ENCODE peak calls at places on chromosomes 7 and 10, in four cellular contexts. R, N, Q and E are unnamed samples.

GRCh38 chr10:52283174-52283573 is 30.9 kb upstream of the DKK1 start:
- DNase-seq in R (peak), Q (no peak), N (no peak), E (no peak)

GRCh38 chr7:41206267-41206666 is 496.6 kb downstream of the INHBA start:
- DNase-seq in R (no peak), Q (peak), N (no peak), E (no peak)

GRCh38 chr10:103859161-103860141 is 4.1 kb upstream of the SH3PXD2A start:
- DNase-seq in Q (peak), R (peak), N (peak), E (no peak)

GRCh38 chr10:12351447-12351846 is 2.1 kb downstream of the CAMK1D start:
- DNase-seq in N (no peak), Q (peak), R (no peak), E (peak)

GRCh38 chr10:11147723-11148122 is 130.1 kb downstream of the CELF2 start:
- DNase-seq in Q (no peak), N (no peak), R (no peak), E (no peak)

GRCh38 chr10:51699475-51700227 is at the start of gene CSTF2T:
- DNase-seq in Q (peak), R (peak), N (peak), E (peak)

GRCh38 chr7:30815016-30815854 is 44.0 kb downstream of the MINDY4 start:
- DNase-seq in Q (no peak), N (no peak), R (no peak), E (no peak)

GRCh38 chr7:51139796-51140195 is 176.8 kb downstream of the COBL start:
- DNase-seq in Q (no peak), N (no peak), R (peak), E (no peak)

GRCh38 chr7:129908181-129908580 is 44.6 kb downstream of the UBE2H start:
- DNase-seq in Q (no peak), N (no peak), R (no peak), E (no peak)

GRCh38 chr7:610531-611280 is 91.1 kb upstream of the PDGFA start:
- DNase-seq in Q (no peak), R (no peak), N (no peak), E (no peak)

DNA sequence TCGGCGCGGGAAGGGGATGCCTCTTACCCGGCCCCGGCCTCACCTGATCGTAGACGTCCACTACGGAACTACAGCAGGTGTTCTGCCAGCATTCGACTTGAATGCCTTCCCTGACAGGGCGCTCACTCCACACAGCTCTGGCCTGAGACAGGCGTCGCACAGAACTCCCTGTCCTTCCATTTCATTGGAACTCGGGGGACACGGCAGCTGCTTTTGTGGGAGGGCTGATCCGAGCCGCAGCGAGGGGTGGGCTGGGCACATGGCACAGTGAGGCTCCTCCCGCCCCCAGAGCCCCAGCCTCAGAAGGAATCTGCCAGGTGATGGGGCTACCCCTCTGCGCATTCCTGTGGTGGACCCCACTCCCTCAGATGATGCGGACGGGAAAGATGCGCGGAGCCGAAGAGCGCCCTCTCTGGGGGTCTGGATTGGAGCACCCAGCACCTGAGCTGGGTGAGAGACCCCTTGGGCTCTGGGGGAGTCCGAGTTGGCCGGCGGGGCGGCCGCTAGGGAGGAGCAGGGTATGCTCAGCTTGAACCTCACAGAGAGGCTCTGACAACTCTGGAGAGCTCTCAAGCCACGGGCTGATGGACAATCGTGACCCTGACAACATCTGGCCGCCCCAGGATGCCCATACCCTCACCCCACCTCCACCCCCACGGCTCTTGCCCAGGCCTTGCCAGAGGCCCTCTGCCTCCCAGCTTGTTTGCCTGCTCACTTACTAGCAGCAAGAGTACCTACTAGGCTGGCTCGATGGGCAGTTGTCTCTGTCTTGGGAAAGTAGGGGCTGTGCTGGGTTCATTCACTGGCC is 36.6 kb downstream of the RASGEF1A start:
- DNase-seq in R (no peak), N (peak), Q (no peak), E (peak)
- H3K4me3 ChIP-seq in R (no peak), N (no peak), Q (no peak), E (peak)

GRCh38 chr7:32059289-32060045 is 10.7 kb downstream of the PDE1C start:
- DNase-seq in R (no peak), N (no peak), Q (no peak), E (no peak)
- H3K4me3 ChIP-seq in R (no peak), N (peak), Q (no peak), E (peak)

GRCh38 chr7:65731562-65732035 is 141.3 kb upstream of the VKORC1L1 start:
- DNase-seq in Q (no peak), R (peak), N (no peak), E (no peak)
- H3K4me3 ChIP-seq in Q (no peak), R (peak), N (peak), E (peak)

GRCh38 chr7:44626620-44627019 is 20.2 kb downstream of the OGDH start:
- DNase-seq in Q (no peak), R (no peak), N (no peak), E (no peak)

GRCh38 chr7:44631458-44632115 is 25.2 kb downstream of the OGDH start:
- DNase-seq in Q (no peak), R (no peak), N (no peak), E (no peak)

GRCh38 chr7:44632196-44632595 is 25.8 kb downstream of the OGDH start:
- DNase-seq in Q (no peak), N (no peak), R (no peak), E (no peak)

GRCh38 chr7:44630791-44631457 is 24.5 kb downstream of the OGDH start:
- DNase-seq in Q (no peak), R (no peak), N (no peak), E (no peak)

DNA sequence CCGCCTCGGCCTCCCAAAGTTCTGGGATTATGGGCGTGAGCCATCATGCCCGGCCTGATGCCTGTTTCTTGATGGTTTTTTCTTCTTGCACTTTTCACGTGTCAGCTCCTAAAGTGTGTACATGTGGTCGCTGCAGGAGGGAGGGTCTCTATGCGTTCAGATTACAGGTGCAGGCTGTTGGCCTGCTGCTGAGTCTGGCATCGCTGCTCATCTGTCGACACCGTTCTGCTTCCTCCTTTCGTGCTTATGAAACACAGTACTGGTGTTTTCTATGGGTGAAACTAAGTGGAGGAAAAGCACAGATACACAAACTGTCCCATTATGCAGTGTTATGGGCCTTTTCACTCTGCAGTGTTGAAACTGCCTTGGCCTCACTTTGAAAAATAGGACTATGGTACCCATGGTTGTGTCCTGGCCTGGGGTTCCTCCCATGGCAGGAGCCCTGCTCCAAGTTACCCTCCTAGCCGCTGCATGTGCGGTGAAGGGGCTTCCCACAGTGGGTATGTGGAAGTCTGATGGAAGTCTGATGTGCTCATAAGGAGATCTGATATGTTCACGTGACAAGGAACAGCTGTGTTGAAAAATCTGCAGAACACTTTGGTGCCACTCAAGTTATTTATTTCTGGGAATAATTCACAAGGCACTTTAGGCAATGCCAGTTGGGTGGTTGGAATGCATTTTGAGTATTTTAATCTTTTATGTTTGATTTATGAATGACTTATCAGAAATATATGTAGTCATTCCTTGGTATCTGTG is 23.6 kb downstream of the OGDH start:
- DNase-seq in R (no peak), Q (peak), N (no peak), E (no peak)
- H3K4me3 ChIP-seq in R (no peak), Q (no peak), N (no peak), E (no peak)

DNA sequence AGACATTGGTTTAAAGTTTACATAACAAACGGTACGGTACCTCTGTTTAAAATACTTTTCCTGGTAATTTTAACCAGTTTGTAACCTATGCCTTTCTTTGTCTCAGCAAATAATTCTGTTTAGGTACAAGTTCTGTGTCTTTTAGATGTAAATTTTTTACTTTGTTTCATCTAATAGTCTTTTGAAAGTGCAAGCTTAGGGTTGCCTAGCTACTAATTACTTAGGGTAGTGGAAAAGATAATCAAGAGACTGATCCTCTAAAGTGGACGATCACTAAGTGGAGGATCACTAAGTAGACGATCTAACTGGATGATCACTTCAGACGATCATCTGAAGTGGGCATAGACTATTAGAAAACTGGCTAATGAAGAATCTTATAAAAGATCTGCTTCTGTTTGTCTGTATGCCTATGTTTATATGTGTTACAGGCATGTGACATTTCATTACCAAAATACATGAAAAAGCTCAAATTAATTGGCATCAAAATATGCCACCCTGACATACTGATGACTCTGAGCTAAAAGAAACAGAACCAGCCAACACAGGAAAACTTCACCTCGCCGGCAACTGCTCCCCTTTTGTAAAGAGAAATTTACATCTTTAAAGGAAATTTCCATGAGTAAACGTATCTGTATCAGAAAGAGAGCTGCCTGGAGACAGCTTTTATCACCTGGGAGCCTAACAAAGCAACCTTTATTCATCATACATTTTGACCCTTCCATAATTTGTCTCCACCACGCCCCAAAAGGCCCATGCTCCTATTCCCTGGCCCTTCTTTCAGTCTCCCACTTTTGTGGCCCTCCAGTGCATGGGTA is 15.9 kb upstream of the FKBP9 start:
- DNase-seq in R (peak), N (no peak), Q (no peak), E (no peak)
- H3K4me3 ChIP-seq in R (peak), N (peak), Q (peak), E (peak)

DNA sequence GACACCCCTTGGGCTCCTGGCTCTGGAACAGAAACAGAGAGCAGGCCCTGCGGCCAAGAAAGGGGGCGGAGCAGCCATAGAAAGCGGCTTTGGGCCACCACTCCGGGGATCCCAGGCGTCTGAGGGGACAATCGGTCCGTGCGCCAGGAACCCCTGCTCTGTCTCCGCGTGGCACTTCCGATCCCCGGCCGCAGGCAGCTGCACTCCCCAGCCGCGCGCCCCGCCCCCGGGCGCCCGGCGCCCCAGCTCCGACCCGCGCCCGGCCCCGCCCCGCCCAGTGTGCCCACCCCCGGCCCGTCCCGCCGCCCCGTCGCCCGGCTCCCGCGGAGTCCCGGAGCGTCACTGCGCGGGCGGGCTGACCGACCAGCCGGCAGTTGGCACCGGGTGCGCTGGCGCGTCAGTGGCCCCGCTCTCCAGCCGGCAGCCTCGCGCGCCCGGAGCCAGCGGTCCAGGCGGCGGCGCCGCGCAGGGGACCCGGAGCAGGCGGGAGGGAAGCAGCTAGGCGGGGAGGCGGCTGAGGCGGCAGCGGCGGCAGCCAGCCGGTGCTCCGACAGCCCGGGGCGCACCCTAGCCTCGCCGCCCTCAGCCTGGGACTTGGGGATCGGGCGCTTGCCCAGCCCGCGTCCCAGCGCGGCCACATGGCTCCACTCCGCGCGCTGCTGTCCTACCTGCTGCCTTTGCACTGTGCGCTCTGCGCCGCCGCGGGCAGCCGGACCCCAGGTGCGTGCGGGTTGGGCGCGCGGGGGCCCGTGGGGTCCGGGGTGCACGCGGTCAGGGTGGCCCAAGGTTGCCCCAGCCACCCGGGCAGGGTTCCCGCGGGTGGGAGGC is at the start of gene ADAMTS14:
- DNase-seq in R (no peak), N (no peak), Q (no peak), E (peak)
- H3K4me3 ChIP-seq in R (no peak), N (peak), Q (no peak), E (peak)